ENCODE peak calls at places on chromosomes 13 and 19, in five cellular contexts. One of them, this sample, is unnamed.

GRCh38 chr19:43229315-43229714 is 23.9 kb upstream of the PSG4 start:
- DNase-seq in T-helper 17 cell: no peak
- DNase-seq in amniotic stem cell: no peak
- DNase-seq in neural progenitor cell: no peak
- DNase-seq in NCI-H2029 treated with DMSO at 0.1 percent for 48 hours: no peak
- DNase-seq in this sample: no peak

GRCh38 chr19:29851769-29852521 is 40.2 kb downstream of the CCNE1 start:
- DNase-seq in T-helper 17 cell: no peak
- DNase-seq in amniotic stem cell: no peak
- DNase-seq in NCI-H2029 treated with DMSO at 0.1 percent for 48 hours: no peak
- DNase-seq in neural progenitor cell: no peak
- DNase-seq in this sample: no peak

GRCh38 chr19:49565261-49565660 is 15.1 kb downstream of the NOSIP start:
- DNase-seq in NCI-H2029 treated with DMSO at 0.1 percent for 48 hours: no peak
- DNase-seq in T-helper 17 cell: no peak
- DNase-seq in amniotic stem cell: no peak
- DNase-seq in neural progenitor cell: no peak
- DNase-seq in this sample: peak; percentile 15

GRCh38 chr19:48624067-48624594 is 4.8 kb downstream of the SPHK2 start:
- DNase-seq in neural progenitor cell: peak; percentile 100
- DNase-seq in NCI-H2029 treated with DMSO at 0.1 percent for 48 hours: peak; percentile 87
- DNase-seq in amniotic stem cell: peak; percentile 97
- DNase-seq in T-helper 17 cell: peak; percentile 94
- DNase-seq in this sample: peak; percentile 92

GRCh38 chr13:39684531-39685137 is 29.2 kb downstream of the COG6 start:
- DNase-seq in T-helper 17 cell: no peak
- DNase-seq in amniotic stem cell: peak; percentile 65
- DNase-seq in neural progenitor cell: peak; percentile 64
- DNase-seq in NCI-H2029 treated with DMSO at 0.1 percent for 48 hours: no peak
- DNase-seq in this sample: no peak

GRCh38 chr13:33138441-33138840 is 122.2 kb downstream of the KL start:
- DNase-seq in amniotic stem cell: no peak
- DNase-seq in T-helper 17 cell: no peak
- DNase-seq in NCI-H2029 treated with DMSO at 0.1 percent for 48 hours: no peak
- DNase-seq in neural progenitor cell: no peak
- DNase-seq in this sample: no peak

GRCh38 chr13:102212729-102213128 is 189.1 kb downstream of the FGF14 start:
- DNase-seq in amniotic stem cell: no peak
- DNase-seq in NCI-H2029 treated with DMSO at 0.1 percent for 48 hours: no peak
- DNase-seq in T-helper 17 cell: no peak
- DNase-seq in neural progenitor cell: peak; percentile 68
- DNase-seq in this sample: no peak

GRCh38 chr13:80164451-80164850 is 176.5 kb downstream of the SPRY2 start:
- DNase-seq in T-helper 17 cell: no peak
- DNase-seq in neural progenitor cell: no peak
- DNase-seq in amniotic stem cell: no peak
- DNase-seq in NCI-H2029 treated with DMSO at 0.1 percent for 48 hours: no peak
- DNase-seq in this sample: no peak

GRCh38 chr19:1497578-1498235 is 6.7 kb downstream of the REEP6 start:
- DNase-seq in NCI-H2029 treated with DMSO at 0.1 percent for 48 hours: no peak
- DNase-seq in amniotic stem cell: no peak
- DNase-seq in neural progenitor cell: no peak
- DNase-seq in T-helper 17 cell: no peak
- DNase-seq in this sample: no peak

GRCh38 chr13:40585911-40586471 is 80.5 kb downstream of the FOXO1 start:
- DNase-seq in T-helper 17 cell: no peak
- DNase-seq in amniotic stem cell: no peak
- DNase-seq in neural progenitor cell: no peak
- DNase-seq in NCI-H2029 treated with DMSO at 0.1 percent for 48 hours: no peak
- DNase-seq in this sample: no peak

GRCh38 chr13:47929156-47929555 is 71.9 kb downstream of the SUCLA2 start:
- DNase-seq in NCI-H2029 treated with DMSO at 0.1 percent for 48 hours: no peak
- DNase-seq in amniotic stem cell: no peak
- DNase-seq in T-helper 17 cell: no peak
- DNase-seq in neural progenitor cell: no peak
- DNase-seq in this sample: no peak

GRCh38 chr19:3655402-3656072 is 28.9 kb upstream of the CACTIN start:
- DNase-seq in amniotic stem cell: no peak
- DNase-seq in T-helper 17 cell: no peak
- DNase-seq in NCI-H2029 treated with DMSO at 0.1 percent for 48 hours: no peak
- DNase-seq in neural progenitor cell: no peak
- DNase-seq in this sample: no peak

This sample was measured in effector CD8-positive, alpha-beta T cell.